ENCODE peak calls at places on chromosome 5, in seven cellular contexts. One of them, this sample, is unnamed.

GRCh38 chr5:9440517-9440916 is 105.4 kb downstream of the SEMA5A start:
- DNase-seq in fibroblast of lung: peak
- DNase-seq in GM23338: no peak
- DNase-seq in stomach: no peak
- DNase-seq in testis: no peak
- DNase-seq in heart right ventricle: no peak
- DNase-seq in neural crest cell: no peak
- DNase-seq in this sample: no peak

GRCh38 chr5:83306572-83307241 is 164.8 kb upstream of the VCAN start:
- DNase-seq in stomach: peak
- DNase-seq in neural crest cell: no peak
- DNase-seq in heart right ventricle: no peak
- DNase-seq in testis: no peak
- DNase-seq in fibroblast of lung: peak
- DNase-seq in GM23338: no peak
- DNase-seq in this sample: no peak

GRCh38 chr5:106094128-106094726 is 1576.5 kb downstream of the EFNA5 start:
- DNase-seq in GM23338: no peak
- DNase-seq in neural crest cell: no peak
- DNase-seq in heart right ventricle: no peak
- DNase-seq in testis: no peak
- DNase-seq in stomach: no peak
- DNase-seq in fibroblast of lung: peak
- DNase-seq in this sample: no peak

GRCh38 chr5:109740329-109740728 is 50.6 kb downstream of the MAN2A1 start:
- DNase-seq in stomach: peak
- DNase-seq in testis: no peak
- DNase-seq in neural crest cell: no peak
- DNase-seq in fibroblast of lung: peak
- DNase-seq in heart right ventricle: no peak
- DNase-seq in GM23338: peak
- DNase-seq in this sample: no peak

GRCh38 chr5:9337908-9338307 is 208.0 kb downstream of the SEMA5A start:
- DNase-seq in heart right ventricle: no peak
- DNase-seq in GM23338: no peak
- DNase-seq in neural crest cell: no peak
- DNase-seq in testis: no peak
- DNase-seq in stomach: no peak
- DNase-seq in fibroblast of lung: peak
- DNase-seq in this sample: no peak

GRCh38 chr5:16593013-16593412 is 23.8 kb downstream of the RETREG1 start:
- DNase-seq in heart right ventricle: no peak
- DNase-seq in testis: no peak
- DNase-seq in fibroblast of lung: peak
- DNase-seq in GM23338: no peak
- DNase-seq in neural crest cell: no peak
- DNase-seq in stomach: no peak
- DNase-seq in this sample: no peak

GRCh38 chr5:61802456-61802855 is 470.4 kb downstream of the ZSWIM6 start:
- DNase-seq in heart right ventricle: no peak
- DNase-seq in stomach: no peak
- DNase-seq in neural crest cell: no peak
- DNase-seq in fibroblast of lung: no peak
- DNase-seq in testis: no peak
- DNase-seq in GM23338: no peak
- DNase-seq in this sample: no peak

GRCh38 chr5:60514152-60514551 is 185.8 kb downstream of the DEPDC1B start:
- DNase-seq in neural crest cell: no peak
- DNase-seq in testis: no peak
- DNase-seq in heart right ventricle: no peak
- DNase-seq in GM23338: no peak
- DNase-seq in fibroblast of lung: no peak
- DNase-seq in stomach: no peak
- DNase-seq in this sample: no peak

GRCh38 chr5:124371121-124371706 is 375.2 kb downstream of the ZNF608 start:
- DNase-seq in fibroblast of lung: no peak
- DNase-seq in neural crest cell: no peak
- DNase-seq in stomach: peak
- DNase-seq in heart right ventricle: no peak
- DNase-seq in testis: no peak
- DNase-seq in GM23338: no peak
- DNase-seq in this sample: no peak

GRCh38 chr5:124824637-124825158 is 78.3 kb upstream of the ZNF608 start:
- DNase-seq in stomach: no peak
- DNase-seq in fibroblast of lung: peak
- DNase-seq in heart right ventricle: no peak
- DNase-seq in GM23338: no peak
- DNase-seq in testis: no peak
- DNase-seq in neural crest cell: no peak
- DNase-seq in this sample: no peak

GRCh38 chr5:95861221-95861857 is 38.8 kb upstream of the GLRX start:
- DNase-seq in testis: peak
- DNase-seq in stomach: peak
- DNase-seq in neural crest cell: no peak
- DNase-seq in fibroblast of lung: peak
- DNase-seq in GM23338: no peak
- DNase-seq in heart right ventricle: peak
- DNase-seq in this sample: no peak

GRCh38 chr5:173988554-173989431 is at the start of gene C5orf47:
- DNase-seq in neural crest cell: no peak
- DNase-seq in testis: peak
- DNase-seq in heart right ventricle: no peak
- DNase-seq in fibroblast of lung: no peak
- DNase-seq in stomach: no peak
- DNase-seq in GM23338: no peak
- DNase-seq in this sample: no peak

GRCh38 chr5:173989432-173990082 is 587 bp downstream of the C5orf47 start:
- DNase-seq in heart right ventricle: no peak
- DNase-seq in stomach: no peak
- DNase-seq in testis: no peak
- DNase-seq in fibroblast of lung: no peak
- DNase-seq in GM23338: no peak
- DNase-seq in neural crest cell: no peak
- DNase-seq in this sample: no peak

GRCh38 chr5:173981362-173981761 is 7.6 kb upstream of the C5orf47 start:
- DNase-seq in testis: no peak
- DNase-seq in GM23338: peak
- DNase-seq in fibroblast of lung: no peak
- DNase-seq in neural crest cell: no peak
- DNase-seq in stomach: no peak
- DNase-seq in heart right ventricle: no peak
- DNase-seq in this sample: no peak

DNA sequence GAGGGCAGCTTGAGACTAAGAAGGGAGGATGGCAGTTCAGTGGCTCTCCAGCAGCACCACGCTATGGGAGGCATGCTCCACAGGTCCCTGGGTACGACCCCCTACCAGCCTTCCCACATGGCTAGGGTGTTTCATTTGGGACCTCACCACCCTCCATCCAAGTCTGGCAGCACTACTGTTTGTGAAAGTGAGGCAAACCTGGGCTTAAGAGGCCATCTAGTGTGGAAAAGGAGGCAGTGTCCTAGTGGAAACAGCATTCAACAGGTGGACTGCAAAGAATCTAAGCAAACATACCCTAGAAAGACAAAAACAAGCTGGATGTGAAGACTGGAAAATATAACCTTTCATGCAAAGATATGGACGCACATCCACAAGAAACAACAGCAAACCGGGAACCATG is 4.8 kb upstream of the C5orf47 start:
- DNase-seq in neural crest cell: no peak
- DNase-seq in heart right ventricle: no peak
- DNase-seq in testis: no peak
- DNase-seq in GM23338: peak
- DNase-seq in fibroblast of lung: peak
- DNase-seq in stomach: no peak
- DNase-seq in this sample: no peak
- TF ChIP-seq CTCF in neural crest cell: peak
- TF ChIP-seq CTCF in heart right ventricle: peak
- TF ChIP-seq CTCF in testis: peak
- TF ChIP-seq CTCF in GM23338: peak
- TF ChIP-seq CTCF in fibroblast of lung: no peak
- TF ChIP-seq CTCF in stomach: peak
- TF ChIP-seq CTCF in this sample: no peak

GRCh38 chr5:78221964-78222451 is 72.5 kb downstream of the AP3B1 start:
- DNase-seq in heart right ventricle: no peak
- DNase-seq in stomach: no peak
- DNase-seq in testis: peak
- DNase-seq in fibroblast of lung: no peak
- DNase-seq in GM23338: peak
- DNase-seq in neural crest cell: no peak
- DNase-seq in this sample: no peak
- TF ChIP-seq CTCF in heart right ventricle: no peak
- TF ChIP-seq CTCF in stomach: no peak
- TF ChIP-seq CTCF in testis: no peak
- TF ChIP-seq CTCF in fibroblast of lung: no peak
- TF ChIP-seq CTCF in GM23338: peak
- TF ChIP-seq CTCF in neural crest cell: peak
- TF ChIP-seq CTCF in this sample: no peak

DNA sequence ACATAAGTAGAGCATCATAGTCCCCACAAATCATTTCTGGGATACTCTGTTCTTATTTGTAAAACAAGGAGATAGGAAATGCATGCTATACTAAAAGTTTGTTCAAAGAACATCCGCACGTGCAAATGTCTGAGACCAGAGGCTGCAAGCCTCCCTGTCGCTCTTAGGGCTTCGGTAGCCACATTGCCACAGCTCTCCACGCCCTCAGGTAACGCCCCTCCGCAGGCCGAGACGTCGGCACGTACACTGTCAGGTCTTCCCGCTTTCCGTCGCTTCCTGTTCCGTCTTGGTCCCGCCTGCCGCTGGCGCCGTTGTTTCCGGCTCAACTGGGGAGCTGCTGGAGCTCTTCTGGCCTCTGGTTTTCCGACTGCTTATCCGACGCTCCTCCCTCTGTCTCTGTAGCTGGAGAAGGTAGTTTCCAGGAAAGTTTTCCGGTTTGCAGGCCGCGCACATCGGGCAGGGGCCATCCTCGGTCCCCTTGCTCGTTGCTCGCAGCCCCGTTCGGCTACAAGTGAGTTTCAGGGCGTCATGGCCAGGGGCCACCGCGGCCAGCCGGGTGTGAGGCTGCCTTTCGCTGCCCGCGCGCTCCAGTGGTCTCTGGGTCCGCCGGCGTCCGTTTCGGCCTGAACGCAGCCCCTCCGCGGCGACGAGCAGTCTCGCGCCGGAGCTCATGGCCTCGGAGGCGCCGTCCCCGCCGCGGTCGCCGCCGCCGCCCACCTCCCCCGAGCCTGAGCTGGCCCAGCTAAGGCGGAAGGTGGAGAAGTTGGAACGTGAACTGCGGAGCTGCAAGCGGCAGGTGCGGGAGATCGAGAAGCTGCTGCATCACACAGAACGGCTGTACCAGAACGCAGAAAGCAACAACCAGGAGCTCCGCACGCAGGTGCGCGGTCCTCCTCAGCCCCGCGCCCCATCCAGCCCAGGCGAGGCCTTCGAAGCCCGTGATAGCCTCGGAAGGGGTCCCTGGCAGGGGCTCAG is at the start of gene AGGF1:
- DNase-seq in fibroblast of lung: peak
- DNase-seq in testis: peak
- DNase-seq in GM23338: peak
- DNase-seq in stomach: peak
- DNase-seq in neural crest cell: peak
- DNase-seq in heart right ventricle: peak
- DNase-seq in this sample: peak
- TF ChIP-seq CTCF in fibroblast of lung: no peak
- TF ChIP-seq CTCF in testis: no peak
- TF ChIP-seq CTCF in GM23338: no peak
- TF ChIP-seq CTCF in stomach: no peak
- TF ChIP-seq CTCF in neural crest cell: no peak
- TF ChIP-seq CTCF in heart right ventricle: no peak
- TF ChIP-seq CTCF in this sample: no peak

DNA sequence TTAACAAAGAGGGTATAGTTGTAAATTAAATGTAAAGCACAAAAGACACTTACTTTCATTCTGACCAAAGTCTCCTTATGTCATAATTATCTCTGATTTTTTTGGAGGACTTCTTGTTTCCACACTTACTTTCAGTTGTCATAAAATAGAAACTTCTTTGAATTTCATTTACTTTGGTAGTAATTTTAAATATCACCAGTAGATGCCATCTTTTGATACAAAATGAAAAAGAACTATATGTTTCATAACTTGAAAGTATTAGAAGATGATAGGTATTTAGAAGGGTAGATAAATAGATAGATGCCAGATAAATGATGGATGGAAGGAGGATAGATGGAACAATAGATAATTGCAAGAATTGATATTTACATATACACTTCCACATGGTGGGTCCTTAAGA is 1865.3 kb upstream of the CDH9 start:
- DNase-seq in stomach: no peak
- DNase-seq in heart right ventricle: no peak
- DNase-seq in testis: no peak
- DNase-seq in neural crest cell: no peak
- DNase-seq in GM23338: no peak
- DNase-seq in fibroblast of lung: no peak
- DNase-seq in this sample: no peak
- TF ChIP-seq CTCF in stomach: no peak
- TF ChIP-seq CTCF in heart right ventricle: no peak
- TF ChIP-seq CTCF in testis: no peak
- TF ChIP-seq CTCF in neural crest cell: no peak
- TF ChIP-seq CTCF in GM23338: no peak
- TF ChIP-seq CTCF in fibroblast of lung: no peak
- TF ChIP-seq CTCF in this sample: no peak

GRCh38 chr5:132134384-132134783 is 60.8 kb downstream of the CSF2 start:
- DNase-seq in fibroblast of lung: peak
- DNase-seq in testis: no peak
- DNase-seq in GM23338: peak
- DNase-seq in heart right ventricle: no peak
- DNase-seq in neural crest cell: no peak
- DNase-seq in stomach: no peak
- DNase-seq in this sample: no peak
- TF ChIP-seq CTCF in fibroblast of lung: peak
- TF ChIP-seq CTCF in testis: no peak
- TF ChIP-seq CTCF in GM23338: no peak
- TF ChIP-seq CTCF in heart right ventricle: peak
- TF ChIP-seq CTCF in neural crest cell: peak
- TF ChIP-seq CTCF in stomach: no peak
- TF ChIP-seq CTCF in this sample: peak

GRCh38 chr5:101012880-101013279 is 109.8 kb upstream of the ST8SIA4 start:
- DNase-seq in GM23338: peak
- DNase-seq in heart right ventricle: no peak
- DNase-seq in stomach: no peak
- DNase-seq in neural crest cell: no peak
- DNase-seq in testis: no peak
- DNase-seq in fibroblast of lung: no peak
- DNase-seq in this sample: no peak
- TF ChIP-seq CTCF in GM23338: peak
- TF ChIP-seq CTCF in heart right ventricle: peak
- TF ChIP-seq CTCF in stomach: no peak
- TF ChIP-seq CTCF in neural crest cell: no peak
- TF ChIP-seq CTCF in testis: no peak
- TF ChIP-seq CTCF in fibroblast of lung: no peak
- TF ChIP-seq CTCF in this sample: peak